ENCODE peak calls at places on chromosomes 7 and 10, in eight cellular contexts. W, Q, K, X, Z, T, G and N are unnamed samples.

GRCh38 chr7:82600601-82601000 is 157.0 kb upstream of the CACNA2D1 start:
- DNase-seq in W (no peak), Q (peak), K (peak), X (peak), Z (no peak), T (no peak), G (no peak), N (no peak)

GRCh38 chr7:95772771-95773581 is 622 bp downstream of the DYNC1I1 start:
- DNase-seq in W (no peak), Q (peak), K (no peak), X (peak), Z (no peak), T (no peak), G (no peak), N (no peak)

GRCh38 chr7:116876664-116877442 is 14.5 kb downstream of the CAPZA2 start:
- DNase-seq in W (no peak), Q (no peak), K (no peak), X (no peak), Z (no peak), T (no peak), G (no peak), N (no peak)

GRCh38 chr10:50635286-50635685 is 11.5 kb upstream of the SGMS1 start:
- DNase-seq in W (no peak), Q (peak), K (no peak), X (peak), Z (no peak), T (no peak), G (peak), N (no peak)

GRCh38 chr7:107318523-107319160 is 149.8 kb downstream of the HBP1 start:
- DNase-seq in W (no peak), Q (peak), K (peak), X (peak), Z (no peak), T (no peak), G (no peak), N (no peak)

GRCh38 chr7:94178247-94178646 is 174.1 kb upstream of the BET1 start:
- DNase-seq in W (no peak), Q (no peak), K (no peak), X (no peak), Z (no peak), T (no peak), G (no peak), N (no peak)

GRCh38 chr7:6409991-6410693 is 37.6 kb downstream of the DAGLB start:
- DNase-seq in W (no peak), Q (no peak), K (no peak), X (no peak), Z (no peak), T (no peak), G (no peak), N (no peak)

GRCh38 chr7:44440577-44441078 is 49.8 kb downstream of the NUDCD3 start:
- DNase-seq in W (no peak), Q (no peak), K (no peak), X (no peak), Z (no peak), T (no peak), G (no peak), N (no peak)

GRCh38 chr10:97099089-97099488 is 86.7 kb downstream of the SLIT1 start:
- DNase-seq in W (no peak), Q (no peak), K (no peak), X (no peak), Z (no peak), T (no peak), G (no peak), N (no peak)

GRCh38 chr7:27184342-27185012 is 555 bp downstream of the HOXA11 start:
- DNase-seq in W (no peak), Q (peak), K (peak), X (peak), Z (peak), T (peak), G (no peak), N (no peak)

GRCh38 chr10:66457629-66458028 is 468.2 kb upstream of the LRRTM3 start:
- DNase-seq in W (no peak), Q (no peak), K (no peak), X (no peak), Z (no peak), T (no peak), G (no peak), N (no peak)

GRCh38 chr7:109782806-109783205 is 1213.1 kb downstream of the DNAJB9 start:
- DNase-seq in W (no peak), Q (no peak), K (no peak), X (no peak), Z (no peak), T (no peak), G (no peak), N (no peak)

GRCh38 chr10:111525696-111526095 is 448.9 kb downstream of the ADRA2A start:
- DNase-seq in W (no peak), Q (no peak), K (no peak), X (no peak), Z (no peak), T (no peak), G (no peak), N (no peak)

GRCh38 chr7:42913591-42913990 is 1.7 kb upstream of the C7orf25 start:
- DNase-seq in W (no peak), Q (no peak), K (no peak), X (no peak), Z (no peak), T (no peak), G (no peak), N (no peak)

GRCh38 chr7:76372984-76373833 is 14.4 kb upstream of the YWHAG start:
- DNase-seq in W (no peak), Q (peak), K (peak), X (peak), Z (no peak), T (no peak), G (peak), N (no peak)

GRCh38 chr7:232571-233455 is 40.4 kb downstream of the FAM20C start:
- DNase-seq in W (no peak), Q (no peak), K (no peak), X (peak), Z (no peak), T (no peak), G (no peak), N (no peak)

GRCh38 chr10:119408969-119409371 is 133.5 kb downstream of the RGS10 start:
- DNase-seq in W (no peak), Q (no peak), K (no peak), X (no peak), Z (no peak), T (no peak), G (no peak), N (no peak)

GRCh38 chr7:127437772-127438330 is 45.3 kb upstream of the ZNF800 start:
- DNase-seq in W (no peak), Q (peak), K (no peak), X (peak), Z (no peak), T (no peak), G (peak), N (no peak)

GRCh38 chr10:124145109-124145860 is 51.9 kb upstream of the CHST15 start:
- DNase-seq in W (no peak), Q (no peak), K (no peak), X (peak), Z (no peak), T (no peak), G (no peak), N (no peak)

GRCh38 chr7:66353547-66353946 is 148.4 kb downstream of the TPST1 start:
- DNase-seq in W (no peak), Q (no peak), K (no peak), X (peak), Z (no peak), T (no peak), G (no peak), N (no peak)

GRCh38 chr7:74175270-74175803 is 1.2 kb downstream of the EIF4H start:
- DNase-seq in W (no peak), Q (peak), K (no peak), X (no peak), Z (no peak), T (no peak), G (no peak), N (no peak)

GRCh38 chr10:117216611-117217195 is 19.4 kb downstream of the KCNK18 start:
- DNase-seq in W (peak), Q (peak), K (peak), X (peak), Z (peak), T (peak), G (no peak), N (peak)

GRCh38 chr10:73756183-73756582 is 12.0 kb downstream of the SEC24C start:
- DNase-seq in W (no peak), Q (no peak), K (no peak), X (no peak), Z (no peak), T (no peak), G (no peak), N (no peak)

GRCh38 chr7:20331231-20331880 is 656 bp downstream of the ITGB8 start:
- DNase-seq in W (peak), Q (peak), K (peak), X (no peak), Z (no peak), T (peak), G (no peak), N (peak)

GRCh38 chr7:155210386-155210785 is 87.3 kb upstream of the INSIG1 start:
- DNase-seq in W (no peak), Q (peak), K (no peak), X (no peak), Z (no peak), T (no peak), G (no peak), N (no peak)

GRCh38 chr7:42219447-42219846 is 17.6 kb downstream of the GLI3 start:
- DNase-seq in W (no peak), Q (no peak), K (no peak), X (peak), Z (no peak), T (no peak), G (no peak), N (no peak)

GRCh38 chr7:79282051-79282694 is 171.3 kb downstream of the MAGI2 start:
- DNase-seq in W (no peak), Q (peak), K (peak), X (peak), Z (no peak), T (no peak), G (no peak), N (no peak)

GRCh38 chr10:101297901-101298451 is 56.0 kb upstream of the BTRC start:
- DNase-seq in W (peak), Q (peak), K (peak), X (peak), Z (peak), T (peak), G (no peak), N (peak)

GRCh38 chr7:121793716-121794115 is 79.2 kb upstream of the PTPRZ1 start:
- DNase-seq in W (no peak), Q (no peak), K (no peak), X (no peak), Z (no peak), T (no peak), G (no peak), N (no peak)

GRCh38 chr7:70193514-70193913 is 595.2 kb downstream of the AUTS2 start:
- DNase-seq in W (no peak), Q (no peak), K (peak), X (peak), Z (no peak), T (no peak), G (no peak), N (no peak)
- TF ChIP-seq CTCF in W (peak), Q (no peak), K (peak), X (peak), Z (no peak), T (peak), G (peak), N (peak)

DNA sequence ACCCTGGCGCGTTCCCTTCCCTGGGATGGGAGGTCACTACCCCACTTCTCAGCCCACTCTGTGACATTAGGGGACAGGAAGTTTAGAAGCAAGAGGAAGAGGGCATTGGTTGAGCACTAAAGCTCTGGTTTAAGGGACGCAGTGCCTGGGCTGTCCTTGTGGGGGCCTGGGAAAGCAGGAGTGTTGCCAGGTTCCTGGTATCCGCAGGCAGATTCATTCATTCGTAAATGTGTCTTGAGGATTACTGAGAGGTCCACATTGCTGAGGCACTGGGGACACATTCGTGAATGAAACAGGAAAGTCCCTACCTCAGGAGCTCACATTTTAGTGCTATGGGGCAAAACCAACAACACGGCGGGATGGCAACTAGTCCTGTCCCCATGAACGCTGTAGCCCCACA is 69.4 kb downstream of the COL13A1 start:
- DNase-seq in W (no peak), Q (no peak), K (no peak), X (no peak), Z (no peak), T (no peak), G (no peak), N (no peak)
- TF ChIP-seq CTCF in W (no peak), Q (no peak), K (no peak), X (no peak), Z (no peak), T (peak), G (no peak), N (no peak)

GRCh38 chr10:112637901-112638300 is 190.9 kb downstream of the VTI1A start:
- DNase-seq in W (no peak), Q (no peak), K (no peak), X (no peak), Z (no peak), T (no peak), G (no peak), N (no peak)

GRCh38 chr10:112639291-112639690 is 192.3 kb downstream of the VTI1A start:
- DNase-seq in W (no peak), Q (peak), K (no peak), X (peak), Z (no peak), T (no peak), G (no peak), N (no peak)

GRCh38 chr10:112631501-112632410 is 184.7 kb downstream of the VTI1A start:
- DNase-seq in W (no peak), Q (no peak), K (no peak), X (peak), Z (no peak), T (no peak), G (no peak), N (no peak)

GRCh38 chr10:112628951-112629604 is 182.1 kb downstream of the VTI1A start:
- DNase-seq in W (no peak), Q (no peak), K (no peak), X (no peak), Z (no peak), T (no peak), G (no peak), N (no peak)

DNA sequence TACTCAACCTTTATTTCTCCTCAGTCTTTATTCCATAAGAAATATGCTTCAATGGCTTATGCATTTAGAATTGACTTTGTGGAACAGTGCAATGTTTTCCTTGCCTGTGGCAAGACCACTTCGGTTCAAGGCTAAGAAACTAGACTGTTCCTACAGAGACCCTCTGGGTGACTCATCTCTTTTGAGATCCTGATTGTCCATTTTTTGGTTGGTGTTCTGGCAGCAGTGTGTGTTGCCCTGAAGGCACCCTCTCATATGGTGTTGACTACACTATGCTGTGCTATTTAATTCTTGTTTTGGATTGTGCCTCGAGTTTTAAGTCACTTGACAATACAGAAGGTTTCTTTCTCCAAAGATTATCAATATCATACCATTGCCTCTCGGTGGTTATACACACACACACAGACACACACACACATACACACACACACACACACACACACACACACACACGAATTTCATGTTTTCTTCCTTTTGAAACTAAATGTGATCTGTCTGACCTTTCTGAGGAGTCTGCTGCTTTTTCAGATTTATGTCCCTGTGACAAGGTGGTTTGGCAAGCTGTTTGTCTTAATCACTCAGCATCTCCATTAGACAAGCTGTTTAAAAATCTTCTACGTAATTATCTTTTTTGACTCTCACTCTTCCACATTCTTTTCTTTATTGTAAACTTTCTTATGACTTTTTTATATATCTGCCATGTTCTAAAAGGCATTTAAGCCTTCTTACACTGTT is 187.2 kb downstream of the VTI1A start:
- DNase-seq in W (no peak), Q (peak), K (no peak), X (peak), Z (no peak), T (no peak), G (no peak), N (no peak)
- TF ChIP-seq CTCF in W (no peak), Q (no peak), K (no peak), X (no peak), Z (no peak), T (no peak), G (no peak), N (no peak)

GRCh38 chr10:71761541-71762113 is 11.7 kb downstream of the VSIR start:
- DNase-seq in W (no peak), Q (no peak), K (no peak), X (no peak), Z (no peak), T (no peak), G (no peak), N (no peak)

GRCh38 chr10:71762324-71762723 is 11.0 kb downstream of the VSIR start:
- DNase-seq in W (no peak), Q (no peak), K (no peak), X (no peak), Z (no peak), T (no peak), G (no peak), N (no peak)

GRCh38 chr10:71757450-71757918 is 15.8 kb downstream of the VSIR start:
- DNase-seq in W (no peak), Q (no peak), K (no peak), X (no peak), Z (no peak), T (no peak), G (no peak), N (no peak)

GRCh38 chr10:71763352-71764127 is 9.8 kb downstream of the VSIR start:
- DNase-seq in W (no peak), Q (no peak), K (no peak), X (peak), Z (no peak), T (no peak), G (no peak), N (no peak)

DNA sequence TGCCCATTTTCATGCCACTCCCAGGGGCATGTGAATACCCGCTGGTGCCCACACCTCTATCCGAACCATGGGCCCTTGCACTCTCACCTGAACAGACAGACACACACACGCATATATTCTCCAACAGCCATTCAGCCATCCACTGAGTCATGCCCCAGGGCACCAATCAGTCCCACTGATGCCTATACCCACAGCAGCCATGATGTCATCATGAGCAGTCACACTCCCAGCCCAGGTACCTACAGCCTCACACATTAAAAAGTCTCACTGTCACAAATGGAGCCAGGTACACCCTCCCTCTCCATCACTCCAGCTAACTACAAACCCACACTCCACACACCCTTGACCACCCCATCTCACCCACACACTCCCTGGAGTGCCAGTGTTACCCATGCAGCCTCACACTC is 12.2 kb downstream of the VSIR start:
- DNase-seq in W (no peak), Q (peak), K (no peak), X (no peak), Z (no peak), T (no peak), G (no peak), N (no peak)
- TF ChIP-seq CTCF in W (no peak), Q (no peak), K (no peak), X (no peak), Z (no peak), T (no peak), G (no peak), N (no peak)

GRCh38 chr7:115676080-115676479 is 354.5 kb downstream of the TFEC start:
- DNase-seq in W (no peak), Q (peak), K (peak), X (peak), Z (no peak), T (no peak), G (no peak), N (no peak)
- TF ChIP-seq CTCF in W (no peak), Q (peak), K (peak), X (peak), Z (no peak), T (peak), G (peak), N (peak)

GRCh38 chr10:60446855-60447254 is 57.2 kb upstream of the ANK3 start:
- DNase-seq in W (no peak), Q (peak), K (no peak), X (no peak), Z (no peak), T (no peak), G (peak), N (no peak)

GRCh38 chr10:60441515-60441914 is 51.8 kb upstream of the ANK3 start:
- DNase-seq in W (no peak), Q (peak), K (peak), X (peak), Z (no peak), T (no peak), G (no peak), N (no peak)

GRCh38 chr10:60446070-60446833 is 56.6 kb upstream of the ANK3 start:
- DNase-seq in W (no peak), Q (peak), K (no peak), X (no peak), Z (no peak), T (no peak), G (no peak), N (no peak)

GRCh38 chr10:60448246-60448645 is 58.6 kb upstream of the ANK3 start:
- DNase-seq in W (no peak), Q (peak), K (no peak), X (peak), Z (no peak), T (no peak), G (no peak), N (no peak)

GRCh38 chr10:60444494-60445064 is 54.9 kb upstream of the ANK3 start:
- DNase-seq in W (no peak), Q (peak), K (peak), X (peak), Z (no peak), T (no peak), G (no peak), N (no peak)
- TF ChIP-seq CTCF in W (peak), Q (peak), K (peak), X (peak), Z (no peak), T (peak), G (peak), N (peak)

DNA sequence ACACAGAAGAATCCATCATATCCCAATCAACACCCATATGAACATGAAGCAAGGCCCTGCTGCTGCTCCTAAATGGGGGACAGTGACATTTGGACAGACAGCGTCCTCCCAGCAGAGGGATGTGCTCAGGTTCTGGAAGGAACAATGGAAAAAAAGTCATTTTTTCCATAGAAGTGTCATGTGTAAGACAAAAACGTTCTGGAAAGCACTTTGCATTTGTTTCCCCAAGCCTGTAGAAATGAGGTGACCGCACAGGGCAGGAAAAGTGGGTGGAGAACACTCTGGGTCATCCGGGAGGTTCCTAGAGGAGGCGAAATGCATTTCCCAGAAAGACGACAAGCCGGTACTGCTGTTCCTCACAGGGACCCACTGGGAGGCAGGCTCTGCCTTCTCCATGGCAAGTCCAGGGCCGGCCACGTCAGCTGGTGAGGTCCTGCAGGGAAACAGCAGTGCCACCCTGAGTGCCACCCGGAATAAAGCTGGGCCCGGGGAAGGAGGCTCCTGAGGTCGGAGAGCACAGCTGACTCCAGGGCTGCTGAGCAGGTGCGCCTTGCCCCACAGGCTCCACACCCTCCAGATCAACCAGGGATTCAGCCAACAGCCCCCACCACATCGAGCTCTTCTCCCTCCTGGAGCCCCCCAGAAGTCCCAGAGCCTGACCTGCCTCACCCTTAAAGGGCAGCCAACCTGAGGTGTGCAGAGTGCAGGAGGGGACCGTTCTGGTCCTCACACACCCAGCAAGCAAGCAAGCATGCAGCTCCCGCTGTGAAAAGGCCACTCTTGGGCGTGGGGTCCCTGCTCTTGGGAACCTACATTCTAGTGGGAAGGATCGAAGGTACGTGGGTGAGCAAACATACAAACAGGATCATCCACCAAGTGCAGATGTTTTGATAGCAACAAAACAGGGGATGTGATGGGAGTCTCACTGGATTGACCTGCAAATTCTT is 28.8 kb upstream of the INPP5A start:
- DNase-seq in W (no peak), Q (no peak), K (peak), X (no peak), Z (no peak), T (no peak), G (no peak), N (no peak)
- TF ChIP-seq CTCF in W (no peak), Q (no peak), K (no peak), X (no peak), Z (no peak), T (no peak), G (no peak), N (no peak)